ENCODE peak calls at places on chromosomes 1 and 21, in six cellular contexts. P is heart left ventricle, T is nephron progenitor cell, J is lower lobe of right lung, G is H9, R is K562. U is an unnamed sample.

GRCh38 chr1:153024413-153024812 is 6.6 kb upstream of the SPRR1B start:
- DNase-seq in P (no peak), T (no peak), J (no peak), G (no peak), R (no peak), U (no peak)

GRCh38 chr1:205435904-205436573 is 14.2 kb upstream of the LEMD1 start:
- DNase-seq in P (no peak), T (no peak), J (no peak), G (no peak), R (peak; percentile 24), U (no peak)

GRCh38 chr1:89081005-89081404 is 16.0 kb upstream of the GBP1 start:
- DNase-seq in P (no peak), T (no peak), J (no peak), G (no peak), R (no peak), U (no peak)

GRCh38 chr1:179369751-179370341 is 4.1 kb downstream of the AXDND1 start:
- DNase-seq in P (no peak), T (peak; percentile 33), J (no peak), G (no peak), R (peak; percentile 63), U (no peak)

GRCh38 chr1:38455829-38456563 is 403.6 kb downstream of the RRAGC start:
- DNase-seq in P (no peak), T (no peak), J (no peak), G (no peak), R (no peak), U (no peak)

GRCh38 chr1:97084566-97084965 is 363.0 kb downstream of the PTBP2 start:
- DNase-seq in P (no peak), T (no peak), J (no peak), G (no peak), R (no peak), U (no peak)

GRCh38 chr21:31671931-31672330 is 12.4 kb downstream of the SOD1 start:
- DNase-seq in P (no peak), T (peak; percentile 12), J (no peak), G (peak; percentile 34), R (no peak), U (no peak)

GRCh38 chr1:109802136-109802900 is 38.6 kb upstream of the EPS8L3 start:
- DNase-seq in P (no peak), T (peak; percentile 30), J (no peak), G (peak; percentile 22), R (no peak), U (peak; percentile 53)

GRCh38 chr21:30567617-30568016 is 6.5 kb upstream of the KRTAP19-7 start:
- DNase-seq in P (no peak), T (no peak), J (no peak), G (no peak), R (no peak), U (no peak)

GRCh38 chr1:68454534-68454933 is 4.8 kb upstream of the RPE65 start:
- DNase-seq in P (no peak), T (no peak), J (no peak), G (no peak), R (no peak), U (no peak)
- TF ChIP-seq CTCF in P (no peak), T (no peak), J (no peak), G (peak; percentile 48), R (peak; percentile 7), U (peak; percentile 7)

GRCh38 chr1:53022179-53022578 is 39.8 kb upstream of the PODN start:
- DNase-seq in P (no peak), T (no peak), J (no peak), G (no peak), R (no peak), U (no peak)
- TF ChIP-seq CTCF in P (no peak), T (no peak), J (no peak), G (peak; percentile 38), R (no peak), U (no peak)

DNA sequence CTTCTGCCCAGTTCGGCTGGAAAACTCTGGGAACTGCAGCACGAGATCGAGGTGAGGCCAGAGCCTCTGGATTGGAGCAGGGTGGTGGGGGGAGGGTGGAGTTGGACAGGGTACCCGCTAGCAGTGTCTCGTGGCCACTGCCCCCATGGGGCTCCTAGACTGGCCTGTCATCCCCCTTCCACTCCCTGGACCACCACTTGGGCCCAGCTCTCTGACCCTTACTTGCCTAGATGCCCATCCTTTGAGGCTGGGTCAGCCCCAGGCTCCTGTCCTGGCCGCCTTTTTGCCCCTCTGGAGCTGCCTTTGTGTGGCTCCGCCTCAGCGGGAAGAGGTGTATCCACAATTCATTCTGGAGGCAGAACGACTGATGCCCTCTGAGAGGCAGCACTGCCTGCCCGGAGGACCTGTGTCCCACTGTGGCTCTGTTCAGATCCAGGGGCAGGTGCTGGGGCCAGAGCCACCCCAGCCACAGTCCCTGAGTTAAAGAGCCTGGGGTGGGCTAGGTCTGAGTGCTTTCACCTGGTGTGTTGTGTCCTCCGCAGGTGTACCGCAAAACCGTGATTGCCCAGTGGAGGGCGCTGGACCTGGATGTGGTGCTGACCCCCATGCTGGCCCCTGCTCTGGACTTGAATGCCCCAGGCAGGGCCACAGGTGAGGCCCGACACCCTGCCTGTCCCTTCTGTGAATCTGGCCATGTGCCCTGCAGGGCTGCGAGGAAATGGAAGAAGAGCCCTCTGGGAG is 17.7 kb downstream of the FAAH start:
- DNase-seq in P (no peak), T (peak; percentile 29), J (no peak), G (peak; percentile 90), R (peak; percentile 85), U (no peak)
- TF ChIP-seq CTCF in P (no peak), T (peak; percentile 44), J (peak; percentile 25), G (peak; percentile 93), R (peak; percentile 72), U (peak; percentile 69)

GRCh38 chr1:31153423-31153822 is 86.3 kb downstream of the NKAIN1 start:
- DNase-seq in P (no peak), T (no peak), J (no peak), G (no peak), R (no peak), U (no peak)

GRCh38 chr1:31154000-31154631 is 85.6 kb downstream of the NKAIN1 start:
- DNase-seq in P (no peak), T (no peak), J (no peak), G (no peak), R (peak; percentile 13), U (no peak)

GRCh38 chr1:31154632-31155215 is 85.0 kb downstream of the NKAIN1 start:
- DNase-seq in P (peak; percentile 74), T (peak; percentile 91), J (peak; percentile 92), G (peak; percentile 93), R (peak; percentile 99), U (peak; percentile 91)

GRCh38 chr1:31152181-31152768 is 86.8 kb upstream of the PUM1 start:
- DNase-seq in P (no peak), T (no peak), J (no peak), G (no peak), R (no peak), U (no peak)

DNA sequence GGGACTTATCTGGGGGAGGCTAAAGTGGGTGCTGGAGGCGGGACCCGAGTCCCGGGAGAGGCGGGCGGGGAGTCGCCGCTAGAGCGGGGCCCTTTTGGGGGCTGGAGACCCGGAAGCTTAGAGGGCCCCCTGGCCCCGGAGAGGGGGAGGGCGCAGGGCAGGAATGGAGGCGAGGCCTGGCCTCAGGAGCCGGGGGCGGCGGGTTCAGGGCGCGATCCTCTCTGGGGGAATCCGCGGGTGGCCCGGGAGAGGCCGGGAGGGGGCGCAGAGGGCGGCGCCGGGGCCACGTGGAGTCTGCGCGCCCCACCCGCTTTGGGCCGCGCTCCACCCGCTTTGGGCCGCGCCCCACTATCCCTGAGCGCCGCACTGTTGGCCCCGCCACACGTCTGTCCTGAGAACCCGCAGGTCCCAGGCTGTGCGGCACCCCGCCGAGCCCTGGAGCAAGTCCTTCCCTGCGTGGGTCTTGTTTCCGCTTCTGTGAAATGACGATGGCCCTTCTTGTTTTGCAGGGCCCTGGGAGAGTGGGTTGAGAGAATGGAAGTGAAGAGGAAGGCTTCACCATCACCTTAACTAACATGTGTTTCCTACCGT is 84.4 kb downstream of the NKAIN1 start:
- DNase-seq in P (peak; percentile 52), T (peak; percentile 76), J (peak; percentile 83), G (peak; percentile 80), R (peak; percentile 94), U (peak; percentile 87)
- TF ChIP-seq CTCF in P (no peak), T (no peak), J (peak; percentile 32), G (peak; percentile 29), R (peak; percentile 45), U (peak; percentile 70)

DNA sequence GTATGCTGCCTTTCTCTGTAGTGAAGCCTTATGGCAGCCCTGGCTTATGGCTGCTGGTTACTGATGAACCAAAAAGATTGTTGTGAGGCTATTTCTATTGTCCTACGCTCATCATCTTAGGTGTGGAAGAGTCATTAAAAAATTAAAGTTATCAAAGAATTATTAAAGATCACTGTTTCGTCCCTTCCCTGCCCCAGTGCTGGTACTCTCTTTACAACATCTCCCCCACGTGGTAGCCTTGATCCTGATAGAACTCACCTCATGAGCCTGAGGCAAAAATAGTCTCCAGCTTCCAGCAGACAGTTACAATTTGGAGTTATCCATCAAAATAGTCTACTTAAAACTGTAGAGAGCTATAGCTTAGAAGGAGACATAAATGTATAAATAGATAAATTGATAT is 201.5 kb downstream of the S1PR1 start:
- DNase-seq in P (no peak), T (no peak), J (no peak), G (no peak), R (no peak), U (no peak)
- TF ChIP-seq CTCF in P (no peak), T (peak; percentile 32), J (no peak), G (peak; percentile 59), R (peak; percentile 12), U (peak; percentile 44)

GRCh38 chr1:55426156-55426555 is 211.0 kb upstream of the USP24 start:
- DNase-seq in P (no peak), T (no peak), J (no peak), G (no peak), R (no peak), U (no peak)
- TF ChIP-seq CTCF in P (no peak), T (no peak), J (no peak), G (no peak), R (no peak), U (no peak)

GRCh38 chr1:188941986-188942385 is 1535.7 kb downstream of the BRINP3 start:
- DNase-seq in P (no peak), T (no peak), J (no peak), G (no peak), R (no peak), U (no peak)

DNA sequence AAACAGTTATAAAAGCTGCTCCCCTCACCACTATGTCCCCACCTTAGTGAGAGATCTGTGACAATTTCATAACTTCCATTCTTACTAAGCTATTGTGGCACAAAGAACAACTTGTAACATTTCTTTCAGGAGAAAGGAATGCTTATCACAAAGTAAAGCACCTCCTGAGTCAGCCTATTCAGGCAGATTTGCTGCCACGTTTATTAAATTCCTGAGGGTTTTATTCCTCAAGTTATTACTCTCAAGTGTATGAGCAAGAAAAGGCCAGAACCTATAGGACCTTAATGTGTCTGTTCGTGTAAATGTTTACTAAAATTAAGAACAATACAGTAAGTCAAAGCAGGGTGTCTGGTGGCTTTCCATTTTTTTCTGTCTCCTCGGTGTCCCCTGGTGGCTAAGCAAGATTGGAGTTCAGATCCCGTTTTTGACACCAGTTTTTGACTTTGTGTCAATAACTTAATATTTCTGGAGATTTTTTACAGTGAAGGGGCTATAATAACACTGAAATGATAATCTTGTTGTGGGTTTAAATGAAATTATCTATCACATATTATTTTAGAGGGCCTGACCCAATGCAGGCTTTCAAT is 1539.6 kb downstream of the BRINP3 start:
- DNase-seq in P (no peak), T (no peak), J (no peak), G (no peak), R (no peak), U (no peak)
- TF ChIP-seq CTCF in P (no peak), T (peak; percentile 36), J (peak; percentile 11), G (peak; percentile 65), R (no peak), U (peak; percentile 64)

GRCh38 chr1:28148880-28149195 is 27.7 kb downstream of the PTAFR start:
- DNase-seq in P (no peak), T (no peak), J (no peak), G (no peak), R (no peak), U (peak; percentile 33)
- TF ChIP-seq CTCF in P (no peak), T (no peak), J (no peak), G (no peak), R (no peak), U (no peak)